ENCODE peak calls at places on chromosomes 7 and 10, in ten cellular contexts. Z is osteocyte, U is Panc1, W is AG10803, G is mesothelial cell of epicardium, A is sigmoid colon, X is BE2C, L is hepatocyte, E is brain microvascular endothelial cell, N is IMR-90. Y is an unnamed sample.
A peak's percentile ranks its signal among the peaks of the same experiment; 100 is the strongest.

GRCh38 chr10:88110355-88110754 is 246.9 kb downstream of the PTEN start:
- DNase-seq in X (no peak), N (peak; percentile 72), L (no peak), A (no peak), G (no peak), Z (no peak), U (peak; percentile 46), W (peak; percentile 59), E (peak; percentile 74), Y (no peak)

GRCh38 chr10:77229704-77230103 is 407.9 kb downstream of the KCNMA1 start:
- DNase-seq in G (no peak), U (no peak), N (peak; percentile 59), L (no peak), X (no peak), Z (no peak), A (no peak), W (no peak), E (no peak), Y (no peak)

GRCh38 chr7:132504851-132505250 is 71.4 kb downstream of the PLXNA4 start:
- DNase-seq in Z (no peak), W (no peak), A (no peak), L (no peak), X (peak; percentile 40), G (no peak), N (no peak), E (no peak), U (no peak), Y (no peak)

GRCh38 chr7:47794016-47794415 is 154.2 kb downstream of the PKD1L1 start:
- DNase-seq in G (no peak), X (no peak), L (no peak), U (no peak), E (no peak), A (no peak), W (no peak), N (no peak), Z (no peak), Y (no peak)

GRCh38 chr7:130921391-130922180 is 187.6 kb upstream of the KLF14 start:
- DNase-seq in A (peak; percentile 79), X (peak; percentile 69), U (no peak), Z (no peak), W (peak; percentile 85), N (peak; percentile 85), L (no peak), G (no peak), E (peak; percentile 84), Y (peak; percentile 23)

GRCh38 chr7:12942599-12942998 is 255.2 kb downstream of the ARL4A start:
- DNase-seq in E (no peak), N (no peak), Z (no peak), W (no peak), U (no peak), X (no peak), L (peak; percentile 49), G (no peak), A (no peak), Y (no peak)

GRCh38 chr7:6175642-6176041 is 96.8 kb downstream of the CYTH3 start:
- DNase-seq in E (peak; percentile 53), W (peak; percentile 77), U (no peak), X (no peak), Z (no peak), G (no peak), A (peak; percentile 62), N (peak; percentile 57), L (no peak), Y (no peak)

GRCh38 chr10:76649723-76650127 is 987.9 kb downstream of the KCNMA1 start:
- DNase-seq in X (no peak), U (no peak), Z (no peak), E (peak; percentile 46), L (peak; percentile 78), W (peak; percentile 64), G (no peak), N (peak; percentile 62), A (peak; percentile 93), Y (no peak)

GRCh38 chr10:30027057-30028005 is 32.1 kb downstream of the JCAD start:
- DNase-seq in E (peak; percentile 7), U (no peak), G (no peak), N (no peak), W (no peak), X (no peak), L (no peak), Z (no peak), A (peak; percentile 89), Y (no peak)

GRCh38 chr10:49057481-49057880 is 57.8 kb downstream of the VSTM4 start:
- DNase-seq in U (no peak), A (no peak), G (no peak), N (no peak), W (no peak), X (no peak), E (no peak), L (no peak), Z (peak; percentile 76), Y (no peak)

GRCh38 chr7:74026406-74027123 is 1.4 kb upstream of the ELN start:
- DNase-seq in L (peak; percentile 78), X (peak; percentile 82), Z (peak; percentile 93), N (peak; percentile 46), A (peak; percentile 92), E (peak; percentile 59), W (peak; percentile 60), U (peak; percentile 45), G (peak; percentile 55), Y (peak; percentile 83)

GRCh38 chr10:75613685-75614587 is 182.5 kb downstream of the LRMDA start:
- DNase-seq in U (no peak), A (no peak), G (no peak), X (no peak), W (peak; percentile 82), Z (no peak), E (no peak), N (no peak), L (peak; percentile 29), Y (no peak)

GRCh38 chr7:51009716-51010496 is 227.2 kb upstream of the GRB10 start:
- DNase-seq in Z (peak; percentile 77), A (no peak), G (no peak), E (no peak), X (no peak), L (no peak), W (peak; percentile 35), N (peak; percentile 28), U (no peak), Y (no peak)
- TF ChIP-seq CTCF in Z (no peak), A (no peak), G (no peak), E (no peak), X (no peak), L (no peak), W (no peak), N (no peak), U (no peak), Y (no peak)

GRCh38 chr7:158648168-158648567 is 56.4 kb downstream of the NCAPG2 start:
- DNase-seq in N (no peak), U (no peak), W (no peak), G (no peak), Z (no peak), L (no peak), X (no peak), A (no peak), E (no peak), Y (no peak)

GRCh38 chr7:158645842-158646241 is 58.2 kb upstream of the PTPRN2 start:
- DNase-seq in U (no peak), X (no peak), E (no peak), A (no peak), W (no peak), Z (no peak), G (no peak), N (no peak), L (no peak), Y (no peak)

GRCh38 chr7:158647475-158647792 is 57.2 kb downstream of the NCAPG2 start:
- DNase-seq in Z (no peak), L (no peak), W (no peak), E (no peak), U (no peak), A (no peak), N (no peak), G (no peak), X (no peak), Y (no peak)

GRCh38 chr7:158648787-158649186 is 55.8 kb downstream of the NCAPG2 start:
- DNase-seq in G (no peak), X (no peak), W (peak; percentile 47), E (no peak), L (no peak), U (no peak), Z (no peak), N (no peak), A (no peak), Y (no peak)

GRCh38 chr7:158646766-158647474 is 57.7 kb downstream of the NCAPG2 start:
- DNase-seq in W (no peak), U (peak; percentile 12), A (no peak), L (no peak), N (no peak), Z (no peak), E (no peak), X (peak; percentile 47), G (no peak), Y (peak; percentile 16)
- TF ChIP-seq CTCF in W (peak; percentile 38), U (peak; percentile 81), A (peak; percentile 21), L (peak; percentile 24), N (no peak), Z (peak; percentile 33), E (peak; percentile 73), X (peak; percentile 67), G (peak; percentile 30), Y (peak; percentile 56)

DNA sequence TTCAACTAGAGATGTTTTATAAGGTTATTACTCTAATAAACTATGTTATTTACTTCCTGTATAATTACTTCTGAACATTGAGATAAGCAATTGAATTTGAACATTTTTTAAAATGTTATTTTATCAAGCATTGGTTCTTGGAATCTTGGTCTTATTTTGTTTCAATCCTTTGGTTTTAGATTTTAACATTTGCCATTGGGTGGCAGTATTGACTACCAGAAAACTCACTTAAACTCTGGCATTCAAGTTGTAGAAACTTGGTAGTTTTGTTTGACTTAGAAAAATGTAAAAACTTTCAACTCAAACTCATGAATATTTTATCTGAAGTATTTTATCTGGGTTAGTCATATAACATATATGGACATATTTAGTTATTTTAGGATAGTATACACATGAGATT is 48.1 kb downstream of the ATRNL1 start:
- DNase-seq in Z (no peak), U (no peak), A (no peak), G (no peak), N (peak; percentile 12), E (no peak), X (no peak), L (peak; percentile 18), W (peak; percentile 5), Y (no peak)
- TF ChIP-seq CTCF in Z (peak; percentile 64), U (peak; percentile 60), A (no peak), G (peak; percentile 48), N (peak; percentile 46), E (peak; percentile 20), X (peak; percentile 50), L (peak; percentile 66), W (peak; percentile 43), Y (peak; percentile 69)

DNA sequence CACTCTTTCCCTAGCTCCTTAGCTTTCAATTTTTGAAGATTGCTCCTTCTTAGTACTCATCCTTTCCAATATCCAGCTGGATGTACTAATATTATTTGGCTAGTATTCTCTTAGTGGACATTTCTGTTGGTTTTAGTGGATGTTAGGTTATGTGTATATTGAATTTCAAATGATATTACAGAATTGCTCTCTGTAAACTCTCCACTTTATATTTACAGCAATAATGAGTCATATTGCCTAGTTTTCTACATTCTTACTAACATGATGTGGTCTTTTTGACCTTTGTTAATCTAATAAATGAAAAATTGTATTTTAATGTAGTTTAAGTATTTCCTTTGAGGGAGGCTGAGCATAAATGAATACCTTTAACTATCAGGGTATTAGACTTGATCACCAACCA is 69.4 kb downstream of the BICC1 start:
- DNase-seq in L (no peak), G (no peak), W (no peak), A (no peak), X (no peak), N (peak; percentile 45), E (no peak), U (no peak), Z (no peak), Y (no peak)
- TF ChIP-seq CTCF in L (no peak), G (no peak), W (no peak), A (no peak), X (no peak), N (no peak), E (no peak), U (no peak), Z (no peak), Y (no peak)

Y was measured in neural crest cell.